ENCODE peak calls at places on chromosomes 13 and 19, in eight cellular contexts. S, I, Y, T, L, U, Q and M are unnamed samples.

GRCh38 chr13:32390048-32390447 is 37.9 kb downstream of the N4BP2L1 start:
- DNase-seq in S (no peak), I (no peak), Y (no peak), T (no peak), L (no peak), U (no peak), Q (no peak), M (no peak)

GRCh38 chr19:677201-677600 is 1.0 kb downstream of the FSTL3 start:
- DNase-seq in S (no peak), I (peak), Y (no peak), T (peak), L (peak), U (no peak), Q (peak), M (peak)

GRCh38 chr13:110546933-110547332 is 14.6 kb downstream of the RAB20 start:
- DNase-seq in S (no peak), I (peak), Y (no peak), T (peak), L (peak), U (no peak), Q (peak), M (peak)

GRCh38 chr13:95300625-95301134 is 571 bp downstream of the ABCC4 start:
- DNase-seq in S (peak), I (peak), Y (no peak), T (peak), L (peak), U (peak), Q (peak), M (peak)

GRCh38 chr13:93751117-93751516 is 524.5 kb downstream of the GPC6 start:
- DNase-seq in S (no peak), I (no peak), Y (no peak), T (no peak), L (no peak), U (no peak), Q (no peak), M (no peak)

GRCh38 chr19:50401505-50402450 is 17.0 kb upstream of the SPIB start:
- DNase-seq in S (no peak), I (peak), Y (no peak), T (no peak), L (no peak), U (no peak), Q (no peak), M (no peak)

GRCh38 chr19:4415352-4415751 is 12.9 kb downstream of the CHAF1A start:
- DNase-seq in S (no peak), I (peak), Y (no peak), T (no peak), L (no peak), U (no peak), Q (no peak), M (no peak)

GRCh38 chr19:29715695-29716581 is 877 bp upstream of the C19orf12 start:
- DNase-seq in S (peak), I (no peak), Y (no peak), T (peak), L (peak), U (no peak), Q (no peak), M (peak)

GRCh38 chr19:3692141-3693029 is 7.9 kb downstream of the PIP5K1C start:
- DNase-seq in S (peak), I (peak), Y (no peak), T (no peak), L (no peak), U (no peak), Q (no peak), M (no peak)

GRCh38 chr19:55647732-55648656 is at the start of gene CCDC106:
- DNase-seq in S (peak), I (peak), Y (no peak), T (peak), L (peak), U (no peak), Q (peak), M (peak)

GRCh38 chr13:20637811-20638210 is 65.7 kb upstream of the IL17D start:
- DNase-seq in S (no peak), I (no peak), Y (no peak), T (no peak), L (no peak), U (no peak), Q (no peak), M (no peak)

GRCh38 chr13:111554539-111555267 is 234.3 kb downstream of the TEX29 start:
- DNase-seq in S (no peak), I (no peak), Y (no peak), T (no peak), L (no peak), U (no peak), Q (no peak), M (no peak)

GRCh38 chr19:48342841-48343540 is 17.6 kb downstream of the EMP3 start:
- DNase-seq in S (no peak), I (peak), Y (no peak), T (no peak), L (peak), U (no peak), Q (no peak), M (no peak)